ENCODE peak calls at places on chromosomes 5 and 9, in seven cellular contexts. One of them, this sample, is unnamed. For H3K27me3, the result is how much of the 10 kb centered on the place peaks cover.

GRCh38 chr5:88746438-88746882 is 136.5 kb downstream of the MEF2C start:
- DNase-seq in transverse colon: no peak
- DNase-seq in bronchial epithelial cell: no peak
- DNase-seq in lower lobe of right lung: no peak
- DNase-seq in psoas muscle: no peak
- DNase-seq in brain microvascular endothelial cell: no peak
- DNase-seq in fibroblast of lung: no peak
- DNase-seq in this sample: no peak

GRCh38 chr5:156351423-156351822 is 24.5 kb downstream of the SGCD start:
- DNase-seq in transverse colon: no peak
- DNase-seq in bronchial epithelial cell: no peak
- DNase-seq in lower lobe of right lung: no peak
- DNase-seq in psoas muscle: no peak
- DNase-seq in brain microvascular endothelial cell: no peak
- DNase-seq in fibroblast of lung: no peak
- DNase-seq in this sample: no peak

GRCh38 chr5:39186289-39186688 is 33.1 kb downstream of the FYB1 start:
- DNase-seq in transverse colon: no peak
- DNase-seq in bronchial epithelial cell: no peak
- DNase-seq in lower lobe of right lung: no peak
- DNase-seq in psoas muscle: no peak
- DNase-seq in brain microvascular endothelial cell: no peak
- DNase-seq in fibroblast of lung: no peak
- DNase-seq in this sample: no peak

GRCh38 chr5:94064025-94064424 is 322.6 kb upstream of the POU5F2 start:
- DNase-seq in transverse colon: no peak
- DNase-seq in bronchial epithelial cell: no peak
- DNase-seq in lower lobe of right lung: no peak
- DNase-seq in psoas muscle: no peak
- DNase-seq in brain microvascular endothelial cell: no peak
- DNase-seq in fibroblast of lung: no peak
- DNase-seq in this sample: no peak

GRCh38 chr9:96436063-96436455 is 13.9 kb upstream of the HABP4 start:
- DNase-seq in transverse colon: no peak
- DNase-seq in bronchial epithelial cell: no peak
- DNase-seq in lower lobe of right lung: no peak
- DNase-seq in psoas muscle: no peak
- DNase-seq in brain microvascular endothelial cell: no peak
- DNase-seq in fibroblast of lung: no peak
- DNase-seq in this sample: no peak

GRCh38 chr5:178141550-178141949 is 10.7 kb downstream of the RMND5B start:
- DNase-seq in transverse colon: no peak
- DNase-seq in bronchial epithelial cell: no peak
- DNase-seq in lower lobe of right lung: no peak
- DNase-seq in psoas muscle: no peak
- DNase-seq in brain microvascular endothelial cell: no peak
- DNase-seq in fibroblast of lung: no peak
- DNase-seq in this sample: no peak

GRCh38 chr9:113645972-113646241 is 182.4 kb downstream of the RGS3 start:
- DNase-seq in transverse colon: no peak
- DNase-seq in bronchial epithelial cell: no peak
- DNase-seq in lower lobe of right lung: no peak
- DNase-seq in psoas muscle: no peak
- DNase-seq in brain microvascular endothelial cell: no peak
- DNase-seq in fibroblast of lung: no peak
- DNase-seq in this sample: no peak

GRCh38 chr5:171450423-171451246 is 31.2 kb downstream of the FGF18 start:
- DNase-seq in transverse colon: peak
- DNase-seq in bronchial epithelial cell: peak
- DNase-seq in lower lobe of right lung: peak
- DNase-seq in psoas muscle: peak
- DNase-seq in brain microvascular endothelial cell: peak
- DNase-seq in fibroblast of lung: peak
- DNase-seq in this sample: no peak

GRCh38 chr9:112338561-112338960 is 5.1 kb upstream of the PTBP3 start:
- DNase-seq in transverse colon: peak
- DNase-seq in bronchial epithelial cell: peak
- DNase-seq in lower lobe of right lung: no peak
- DNase-seq in psoas muscle: no peak
- DNase-seq in brain microvascular endothelial cell: peak
- DNase-seq in fibroblast of lung: no peak
- DNase-seq in this sample: peak

GRCh38 chr9:129910628-129911567 is 75.6 kb downstream of the USP20 start:
- DNase-seq in transverse colon: no peak
- DNase-seq in bronchial epithelial cell: peak
- DNase-seq in lower lobe of right lung: no peak
- DNase-seq in psoas muscle: no peak
- DNase-seq in brain microvascular endothelial cell: peak
- DNase-seq in fibroblast of lung: peak
- DNase-seq in this sample: peak

GRCh38 chr5:118070041-118070440 is 918.3 kb downstream of the DTWD2 start:
- DNase-seq in transverse colon: no peak
- DNase-seq in bronchial epithelial cell: no peak
- DNase-seq in lower lobe of right lung: no peak
- DNase-seq in psoas muscle: no peak
- DNase-seq in brain microvascular endothelial cell: no peak
- DNase-seq in fibroblast of lung: no peak
- DNase-seq in this sample: no peak

GRCh38 chr5:68424799-68425537 is 209.4 kb downstream of the PIK3R1 start:
- DNase-seq in transverse colon: no peak
- DNase-seq in bronchial epithelial cell: peak
- DNase-seq in lower lobe of right lung: no peak
- DNase-seq in psoas muscle: no peak
- DNase-seq in brain microvascular endothelial cell: peak
- DNase-seq in fibroblast of lung: peak
- DNase-seq in this sample: no peak

GRCh38 chr5:37552770-37553719 is 173.9 kb downstream of the WDR70 start:
- DNase-seq in transverse colon: no peak
- DNase-seq in bronchial epithelial cell: peak
- DNase-seq in lower lobe of right lung: no peak
- DNase-seq in psoas muscle: no peak
- DNase-seq in brain microvascular endothelial cell: peak
- DNase-seq in fibroblast of lung: peak
- DNase-seq in this sample: no peak

GRCh38 chr9:6272229-6272597 is 56.0 kb upstream of the TPD52L3 start:
- DNase-seq in transverse colon: no peak
- DNase-seq in bronchial epithelial cell: peak
- DNase-seq in lower lobe of right lung: no peak
- DNase-seq in psoas muscle: no peak
- DNase-seq in brain microvascular endothelial cell: no peak
- DNase-seq in fibroblast of lung: peak
- DNase-seq in this sample: peak

GRCh38 chr9:95580812-95581761 is 64.3 kb upstream of the PTCH1 start:
- DNase-seq in transverse colon: no peak
- DNase-seq in bronchial epithelial cell: no peak
- DNase-seq in lower lobe of right lung: no peak
- DNase-seq in psoas muscle: no peak
- DNase-seq in brain microvascular endothelial cell: no peak
- DNase-seq in fibroblast of lung: no peak
- DNase-seq in this sample: no peak

GRCh38 chr5:157189223-157189622 is 8.6 kb downstream of the ITK start:
- DNase-seq in transverse colon: no peak
- DNase-seq in bronchial epithelial cell: no peak
- DNase-seq in lower lobe of right lung: no peak
- DNase-seq in psoas muscle: no peak
- DNase-seq in brain microvascular endothelial cell: no peak
- DNase-seq in fibroblast of lung: no peak
- DNase-seq in this sample: no peak

GRCh38 chr9:88754452-88754851 is 219.5 kb downstream of the NXNL2 start:
- DNase-seq in transverse colon: no peak
- DNase-seq in bronchial epithelial cell: no peak
- DNase-seq in lower lobe of right lung: no peak
- DNase-seq in psoas muscle: no peak
- DNase-seq in brain microvascular endothelial cell: no peak
- DNase-seq in fibroblast of lung: no peak
- DNase-seq in this sample: no peak

GRCh38 chr5:148976569-148977321 is 86.1 kb downstream of the SH3TC2 start:
- DNase-seq in transverse colon: no peak
- DNase-seq in bronchial epithelial cell: no peak
- DNase-seq in lower lobe of right lung: no peak
- DNase-seq in psoas muscle: no peak
- DNase-seq in brain microvascular endothelial cell: peak
- DNase-seq in fibroblast of lung: no peak
- DNase-seq in this sample: no peak

GRCh38 chr9:137986268-137987099 is 108.9 kb downstream of the CACNA1B start:
- DNase-seq in transverse colon: no peak
- DNase-seq in bronchial epithelial cell: no peak
- DNase-seq in lower lobe of right lung: no peak
- DNase-seq in psoas muscle: no peak
- DNase-seq in brain microvascular endothelial cell: no peak
- DNase-seq in fibroblast of lung: no peak
- DNase-seq in this sample: no peak

GRCh38 chr5:115686692-115687054 is 60.8 kb upstream of the TMED7 start:
- DNase-seq in transverse colon: no peak
- DNase-seq in bronchial epithelial cell: peak
- DNase-seq in lower lobe of right lung: no peak
- DNase-seq in psoas muscle: no peak
- DNase-seq in brain microvascular endothelial cell: peak
- DNase-seq in fibroblast of lung: no peak
- DNase-seq in this sample: no peak

GRCh38 chr9:2872307-2872940 is 28.5 kb upstream of the PUM3 start:
- DNase-seq in transverse colon: no peak
- DNase-seq in bronchial epithelial cell: peak
- DNase-seq in lower lobe of right lung: no peak
- DNase-seq in psoas muscle: no peak
- DNase-seq in brain microvascular endothelial cell: peak
- DNase-seq in fibroblast of lung: peak
- DNase-seq in this sample: no peak

GRCh38 chr5:168798065-168799023 is 219.2 kb upstream of the PANK3 start:
- DNase-seq in transverse colon: no peak
- DNase-seq in bronchial epithelial cell: peak
- DNase-seq in lower lobe of right lung: no peak
- DNase-seq in psoas muscle: no peak
- DNase-seq in brain microvascular endothelial cell: no peak
- DNase-seq in fibroblast of lung: no peak
- DNase-seq in this sample: peak

GRCh38 chr5:95861858-95862561 is 39.5 kb upstream of the GLRX start:
- DNase-seq in transverse colon: no peak
- DNase-seq in bronchial epithelial cell: peak
- DNase-seq in lower lobe of right lung: no peak
- DNase-seq in psoas muscle: no peak
- DNase-seq in brain microvascular endothelial cell: peak
- DNase-seq in fibroblast of lung: peak
- DNase-seq in this sample: no peak

GRCh38 chr5:134794136-134794535 is 35.6 kb downstream of the DDX46 start:
- DNase-seq in transverse colon: no peak
- DNase-seq in bronchial epithelial cell: peak
- DNase-seq in lower lobe of right lung: no peak
- DNase-seq in psoas muscle: no peak
- DNase-seq in brain microvascular endothelial cell: no peak
- DNase-seq in fibroblast of lung: no peak
- DNase-seq in this sample: no peak

DNA sequence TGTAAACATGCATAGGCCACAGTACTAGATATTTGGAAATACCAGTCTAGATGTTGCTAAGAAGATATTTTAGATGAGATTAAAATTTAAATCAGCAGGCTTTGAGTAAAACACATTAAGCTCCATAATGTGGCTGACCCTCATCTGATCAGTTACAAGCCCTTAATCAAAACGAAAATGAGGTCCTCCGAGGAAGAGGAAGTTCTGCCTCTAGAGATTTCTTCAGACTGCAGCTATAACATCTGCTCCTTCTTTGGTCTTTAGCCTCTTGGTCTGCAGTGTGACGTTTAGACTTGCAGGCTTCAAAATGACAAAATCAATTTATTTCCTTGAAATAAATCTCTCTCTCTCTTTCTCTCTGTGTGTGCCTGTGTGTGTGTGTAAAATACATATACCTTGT is 1429.7 kb upstream of the CDH9 start:
- DNase-seq in transverse colon: no peak
- DNase-seq in bronchial epithelial cell: no peak
- DNase-seq in lower lobe of right lung: no peak
- DNase-seq in psoas muscle: no peak
- DNase-seq in brain microvascular endothelial cell: no peak
- DNase-seq in fibroblast of lung: no peak
- DNase-seq in this sample: no peak
- H3K4me3 ChIP-seq in transverse colon: no peak
- H3K4me3 ChIP-seq in bronchial epithelial cell: no peak
- H3K4me3 ChIP-seq in lower lobe of right lung: no peak
- H3K4me3 ChIP-seq in psoas muscle: no peak
- H3K4me3 ChIP-seq in brain microvascular endothelial cell: no peak
- H3K4me3 ChIP-seq in fibroblast of lung: no peak
- H3K4me3 ChIP-seq in this sample: no peak

GRCh38 chr9:122445155-122445749 is 32.5 kb downstream of the OR1J1 start:
- DNase-seq in transverse colon: no peak
- DNase-seq in bronchial epithelial cell: no peak
- DNase-seq in lower lobe of right lung: no peak
- DNase-seq in psoas muscle: no peak
- DNase-seq in brain microvascular endothelial cell: peak
- DNase-seq in fibroblast of lung: peak
- DNase-seq in this sample: no peak
- TF ChIP-seq CTCF in transverse colon: no peak
- TF ChIP-seq CTCF in bronchial epithelial cell: no peak
- TF ChIP-seq CTCF in lower lobe of right lung: no peak
- TF ChIP-seq CTCF in psoas muscle: no peak
- TF ChIP-seq CTCF in brain microvascular endothelial cell: no peak
- TF ChIP-seq CTCF in fibroblast of lung: peak
- TF ChIP-seq CTCF in this sample: no peak

GRCh38 chr5:90947667-90948066 is 389.1 kb downstream of the ADGRV1 start:
- DNase-seq in transverse colon: no peak
- DNase-seq in bronchial epithelial cell: no peak
- DNase-seq in lower lobe of right lung: no peak
- DNase-seq in psoas muscle: no peak
- DNase-seq in brain microvascular endothelial cell: no peak
- DNase-seq in fibroblast of lung: peak
- DNase-seq in this sample: no peak

GRCh38 chr5:90949469-90950358 is 391.1 kb downstream of the ADGRV1 start:
- DNase-seq in transverse colon: no peak
- DNase-seq in bronchial epithelial cell: no peak
- DNase-seq in lower lobe of right lung: no peak
- DNase-seq in psoas muscle: no peak
- DNase-seq in brain microvascular endothelial cell: no peak
- DNase-seq in fibroblast of lung: no peak
- DNase-seq in this sample: no peak

GRCh38 chr5:90944116-90944515 is 385.5 kb downstream of the ADGRV1 start:
- DNase-seq in transverse colon: no peak
- DNase-seq in bronchial epithelial cell: peak
- DNase-seq in lower lobe of right lung: no peak
- DNase-seq in psoas muscle: no peak
- DNase-seq in brain microvascular endothelial cell: no peak
- DNase-seq in fibroblast of lung: no peak
- DNase-seq in this sample: no peak

DNA sequence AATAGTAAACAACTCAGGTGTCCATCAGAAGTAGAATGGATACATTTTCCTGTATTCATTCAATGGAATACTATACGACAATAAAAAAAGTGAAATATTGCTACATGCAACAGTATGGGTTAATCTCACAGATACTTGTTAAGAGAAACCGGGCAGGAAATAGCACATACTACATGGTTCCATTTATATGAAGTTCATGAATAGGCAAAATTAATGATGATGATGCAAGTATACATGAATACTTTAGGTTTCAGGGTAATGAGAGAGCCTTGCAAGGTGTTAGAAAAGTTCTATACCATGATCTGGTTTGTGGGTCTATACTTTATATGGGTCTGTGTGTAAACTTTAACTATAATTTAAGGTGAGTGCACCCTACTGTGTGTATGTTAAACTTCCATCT is 390.4 kb downstream of the ADGRV1 start:
- DNase-seq in transverse colon: no peak
- DNase-seq in bronchial epithelial cell: no peak
- DNase-seq in lower lobe of right lung: no peak
- DNase-seq in psoas muscle: no peak
- DNase-seq in brain microvascular endothelial cell: no peak
- DNase-seq in fibroblast of lung: no peak
- DNase-seq in this sample: no peak
- H3K27me3 ChIP-seq in transverse colon: under half
- H3K27me3 ChIP-seq in bronchial epithelial cell: under half
- H3K27me3 ChIP-seq in lower lobe of right lung: under half
- H3K27me3 ChIP-seq in psoas muscle: under half
- H3K27me3 ChIP-seq in brain microvascular endothelial cell: under half
- H3K27me3 ChIP-seq in fibroblast of lung: under half
- H3K27me3 ChIP-seq in this sample: under half

GRCh38 chr9:33750839-33751339 is 44.5 kb upstream of the PRSS3 start:
- DNase-seq in transverse colon: no peak
- DNase-seq in bronchial epithelial cell: no peak
- DNase-seq in lower lobe of right lung: no peak
- DNase-seq in psoas muscle: no peak
- DNase-seq in brain microvascular endothelial cell: no peak
- DNase-seq in fibroblast of lung: no peak
- DNase-seq in this sample: no peak
- H3K4me3 ChIP-seq in transverse colon: peak
- H3K4me3 ChIP-seq in bronchial epithelial cell: peak
- H3K4me3 ChIP-seq in lower lobe of right lung: no peak
- H3K4me3 ChIP-seq in psoas muscle: peak
- H3K4me3 ChIP-seq in brain microvascular endothelial cell: peak
- H3K4me3 ChIP-seq in fibroblast of lung: peak
- H3K4me3 ChIP-seq in this sample: peak

This sample was measured in kidney epithelial cell.